ENCODE peak calls at places on chromosomes 7 and 10, in ten cellular contexts. N is heart left ventricle, L is choroid plexus epithelial cell, C is pancreas, H is right lobe of liver, Q is GM23338, S is mammary epithelial cell, E is cardiac fibroblast, D is HFF-Myc, X is BE2C. I is an unnamed sample.

GRCh38 chr10:71838264-71839211 is 12.5 kb downstream of the PSAP start:
- DNase-seq in N (no peak), L (peak), C (no peak), H (no peak), Q (no peak), S (peak), E (peak), D (no peak), X (no peak), I (no peak)

GRCh38 chr10:75922435-75922834 is 491.0 kb downstream of the LRMDA start:
- DNase-seq in N (no peak), L (peak), C (no peak), H (no peak), Q (no peak), S (peak), E (peak), D (no peak), X (no peak), I (no peak)

GRCh38 chr7:29253225-29253624 is 58.6 kb downstream of the CHN2 start:
- DNase-seq in N (no peak), L (no peak), C (no peak), H (no peak), Q (no peak), S (no peak), E (no peak), D (no peak), X (no peak), I (no peak)

GRCh38 chr10:14945097-14945496 is 8.8 kb downstream of the DCLRE1C start:
- DNase-seq in N (no peak), L (no peak), C (no peak), H (no peak), Q (no peak), S (peak), E (peak), D (no peak), X (no peak), I (no peak)

GRCh38 chr10:3220853-3221252 is 48.3 kb upstream of the PITRM1 start:
- DNase-seq in N (no peak), L (peak), C (no peak), H (no peak), Q (no peak), S (peak), E (peak), D (no peak), X (no peak), I (no peak)

GRCh38 chr7:102272075-102272916 is 14.4 kb upstream of the SH2B2 start:
- DNase-seq in N (peak), L (peak), C (peak), H (peak), Q (peak), S (peak), E (peak), D (no peak), X (peak), I (peak)

GRCh38 chr7:157752832-157753291 is 416.1 kb downstream of the DNAJB6 start:
- DNase-seq in N (no peak), L (peak), C (no peak), H (no peak), Q (no peak), S (no peak), E (no peak), D (no peak), X (no peak), I (no peak)

GRCh38 chr10:11197266-11197712 is 179.6 kb downstream of the CELF2 start:
- DNase-seq in N (peak), L (no peak), C (no peak), H (no peak), Q (peak), S (no peak), E (no peak), D (no peak), X (no peak), I (no peak)

GRCh38 chr10:132193907-132194552 is 7.3 kb downstream of the DPYSL4 start:
- DNase-seq in N (peak), L (peak), C (peak), H (no peak), Q (no peak), S (no peak), E (no peak), D (no peak), X (peak), I (no peak)

GRCh38 chr10:5890519-5890878 is 456 bp downstream of the FBH1 start:
- DNase-seq in N (peak), L (no peak), C (no peak), H (no peak), Q (peak), S (peak), E (no peak), D (no peak), X (peak), I (peak)

GRCh38 chr7:158786898-158787297 is 42.4 kb downstream of the ESYT2 start:
- DNase-seq in N (no peak), L (no peak), C (no peak), H (no peak), Q (no peak), S (no peak), E (no peak), D (no peak), X (no peak), I (no peak)

GRCh38 chr10:50999163-50999562 is 75.1 kb upstream of the PRKG1 start:
- DNase-seq in N (no peak), L (no peak), C (no peak), H (no peak), Q (no peak), S (no peak), E (peak), D (no peak), X (no peak), I (no peak)

GRCh38 chr7:123285076-123285700 is 85.4 kb upstream of the SLC13A1 start:
- DNase-seq in N (no peak), L (no peak), C (no peak), H (no peak), Q (peak), S (no peak), E (no peak), D (no peak), X (no peak), I (no peak)

GRCh38 chr7:16189026-16189715 is 232.2 kb downstream of the CRPPA start:
- DNase-seq in N (no peak), L (peak), C (no peak), H (no peak), Q (no peak), S (peak), E (peak), D (no peak), X (no peak), I (no peak)

GRCh38 chr10:86775056-86775858 is 18.8 kb downstream of the BMPR1A start:
- DNase-seq in N (no peak), L (peak), C (no peak), H (no peak), Q (no peak), S (peak), E (no peak), D (no peak), X (peak), I (no peak)

GRCh38 chr7:116173051-116174028 is 37.0 kb upstream of the TES start:
- DNase-seq in N (no peak), L (peak), C (no peak), H (no peak), Q (peak), S (peak), E (peak), D (peak), X (no peak), I (no peak)

GRCh38 chr10:47457826-47458225 is 26.1 kb downstream of the ANXA8 start:
- DNase-seq in N (no peak), L (no peak), C (no peak), H (no peak), Q (no peak), S (no peak), E (no peak), D (no peak), X (no peak), I (no peak)

GRCh38 chr7:6691609-6692106 is 15.1 kb downstream of the ZNF12 start:
- DNase-seq in N (no peak), L (peak), C (no peak), H (no peak), Q (peak), S (peak), E (peak), D (no peak), X (no peak), I (no peak)

GRCh38 chr7:2488272-2488645 is 12.1 kb upstream of the GRIFIN start:
- DNase-seq in N (peak), L (no peak), C (no peak), H (no peak), Q (no peak), S (no peak), E (peak), D (no peak), X (no peak), I (no peak)

GRCh38 chr10:131578472-131578970 is 267.0 kb upstream of the TCERG1L start:
- DNase-seq in N (no peak), L (no peak), C (no peak), H (no peak), Q (no peak), S (no peak), E (no peak), D (no peak), X (no peak), I (no peak)

GRCh38 chr7:116674508-116675173 is 2.6 kb downstream of the MET start:
- DNase-seq in N (no peak), L (no peak), C (no peak), H (no peak), Q (peak), S (peak), E (peak), D (no peak), X (no peak), I (no peak)

GRCh38 chr10:114638874-114639625 is 19.0 kb downstream of the ABLIM1 start:
- DNase-seq in N (no peak), L (peak), C (no peak), H (no peak), Q (no peak), S (peak), E (peak), D (peak), X (no peak), I (no peak)

GRCh38 chr7:130888017-130888371 is 154.0 kb upstream of the KLF14 start:
- DNase-seq in N (no peak), L (no peak), C (no peak), H (no peak), Q (no peak), S (no peak), E (peak), D (no peak), X (no peak), I (no peak)

GRCh38 chr10:101134299-101135127 is 3.4 kb downstream of the TLX1 start:
- DNase-seq in N (no peak), L (no peak), C (no peak), H (no peak), Q (no peak), S (no peak), E (peak), D (no peak), X (no peak), I (no peak)
- H3K4me3 ChIP-seq in N (peak), L (no peak), C (no peak), H (no peak), Q (no peak), S (no peak), E (no peak), D (no peak), X (no peak), I (no peak)

GRCh38 chr7:132720835-132721234 is 144.6 kb upstream of the PLXNA4 start:
- DNase-seq in N (no peak), L (no peak), C (no peak), H (no peak), Q (no peak), S (no peak), E (no peak), D (no peak), X (no peak), I (no peak)
- TF ChIP-seq CTCF in N (no peak), L (no peak), C (no peak), H (no peak), Q (peak), S (no peak), E (no peak), D (no peak), X (no peak), I (no peak)

DNA sequence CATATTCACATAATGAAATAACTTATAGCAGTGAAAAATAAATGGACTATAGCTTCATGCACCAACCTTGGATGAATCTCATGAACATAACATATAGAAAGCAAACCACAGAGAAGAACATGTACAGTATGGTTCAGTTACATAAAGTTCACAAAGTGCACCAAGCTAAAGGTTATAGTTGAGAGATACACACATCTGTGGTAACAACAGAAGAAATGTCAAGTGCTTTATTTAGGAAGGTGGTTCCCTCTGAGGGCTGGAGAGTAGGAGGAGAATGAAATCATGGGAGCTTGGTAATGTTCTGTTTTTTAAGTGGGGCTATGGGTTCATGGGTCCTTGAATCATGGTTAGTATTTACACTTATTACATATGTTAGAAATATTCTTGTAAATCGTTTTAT is 323.3 kb downstream of the PHTF2 start:
- DNase-seq in N (no peak), L (no peak), C (no peak), H (no peak), Q (no peak), S (no peak), E (no peak), D (no peak), X (no peak), I (no peak)
- H3K4me3 ChIP-seq in N (no peak), L (no peak), C (no peak), H (no peak), Q (no peak), S (no peak), E (no peak), D (no peak), X (no peak), I (no peak)

DNA sequence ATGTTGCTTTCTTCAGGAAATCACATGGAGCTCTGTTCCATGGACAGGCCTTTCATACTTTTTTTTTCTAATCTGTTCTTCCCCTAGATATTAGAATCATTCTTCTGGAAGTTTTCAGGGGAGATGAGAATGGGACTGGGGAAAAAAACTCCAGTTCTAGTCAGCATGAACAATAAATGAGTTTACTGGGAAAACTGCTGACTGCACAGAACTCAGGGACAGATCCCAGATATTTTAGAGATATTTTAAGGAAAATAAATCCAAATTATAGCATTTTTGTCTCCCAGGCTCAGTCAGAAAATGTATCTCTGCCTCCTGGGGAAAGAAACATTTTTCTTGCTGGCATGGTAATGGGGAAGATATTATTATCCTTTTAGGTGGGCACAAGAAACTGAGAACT is 157.4 kb downstream of the ADRA2A start:
- DNase-seq in N (no peak), L (no peak), C (no peak), H (no peak), Q (no peak), S (no peak), E (no peak), D (no peak), X (no peak), I (no peak)
- TF ChIP-seq CTCF in N (no peak), L (no peak), C (no peak), H (no peak), Q (no peak), S (no peak), E (no peak), D (no peak), X (no peak), I (no peak)

GRCh38 chr10:44862917-44863316 is 48.2 kb upstream of the TMEM72 start:
- DNase-seq in N (no peak), L (no peak), C (no peak), H (no peak), Q (no peak), S (no peak), E (no peak), D (no peak), X (no peak), I (no peak)

GRCh38 chr10:44865289-44865671 is 45.9 kb upstream of the TMEM72 start:
- DNase-seq in N (peak), L (no peak), C (peak), H (peak), Q (peak), S (no peak), E (no peak), D (no peak), X (no peak), I (no peak)

GRCh38 chr10:44864637-44865288 is 46.4 kb upstream of the TMEM72 start:
- DNase-seq in N (peak), L (peak), C (peak), H (peak), Q (peak), S (peak), E (peak), D (peak), X (peak), I (peak)

GRCh38 chr10:44863344-44864041 is 47.6 kb upstream of the TMEM72 start:
- DNase-seq in N (no peak), L (no peak), C (no peak), H (no peak), Q (peak), S (no peak), E (no peak), D (no peak), X (no peak), I (no peak)

GRCh38 chr10:44864042-44864436 is 47.1 kb upstream of the TMEM72 start:
- DNase-seq in N (peak), L (no peak), C (peak), H (peak), Q (peak), S (peak), E (no peak), D (no peak), X (no peak), I (peak)
- H3K4me3 ChIP-seq in N (peak), L (peak), C (peak), H (no peak), Q (peak), S (peak), E (peak), D (peak), X (no peak), I (peak)